ENCODE peak calls at places on chromosomes 1 and 21, in four cellular contexts. R is right atrium auricular region, F is BE2C, A is neural crest cell. X is an unnamed sample.

GRCh38 chr1:242017580-242018233 is 18.8 kb upstream of the MAP1LC3C start:
- DNase-seq in R (peak), F (peak), A (peak), X (peak)

GRCh38 chr1:110375490-110375889 is 15.3 kb downstream of the SLC16A4 start:
- DNase-seq in F (no peak), R (no peak), A (no peak), X (no peak)

GRCh38 chr1:58739851-58740466 is 40.1 kb upstream of the MYSM1 start:
- DNase-seq in R (no peak), F (peak), A (peak), X (no peak)

GRCh38 chr21:43719748-43720538 is 1.0 kb downstream of the PDXK start:
- DNase-seq in R (no peak), A (no peak), F (no peak), X (peak)

GRCh38 chr1:181676269-181676668 is 193.0 kb downstream of the CACNA1E start:
- DNase-seq in R (no peak), F (peak), A (peak), X (peak)

GRCh38 chr1:226568077-226568831 is 19.7 kb downstream of the STUM start:
- DNase-seq in F (peak), R (no peak), A (no peak), X (peak)

GRCh38 chr1:167563579-167564246 is 10.2 kb upstream of the CREG1 start:
- DNase-seq in A (no peak), R (peak), F (peak), X (no peak)

GRCh38 chr1:25684216-25684965 is 67.8 kb downstream of the MAN1C1 start:
- DNase-seq in R (no peak), A (no peak), F (no peak), X (no peak)

GRCh38 chr21:36647279-36648093 is 51.4 kb upstream of the SIM2 start:
- DNase-seq in R (no peak), A (no peak), F (no peak), X (no peak)

GRCh38 chr1:18294437-18295176 is 186.1 kb upstream of the KLHDC7A start:
- DNase-seq in R (no peak), F (no peak), A (no peak), X (no peak)

GRCh38 chr1:242005866-242006565 is 7.1 kb upstream of the MAP1LC3C start:
- DNase-seq in A (no peak), F (no peak), R (no peak), X (no peak)

GRCh38 chr1:168373869-168374268 is 93.2 kb downstream of the TBX19 start:
- DNase-seq in F (no peak), A (no peak), R (no peak), X (no peak)

GRCh38 chr1:192887426-192887825 is 78.6 kb downstream of the RGS2 start:
- DNase-seq in R (no peak), A (no peak), F (no peak), X (no peak)

GRCh38 chr1:67830226-67830625 is 3.0 kb downstream of the GNG12 start:
- DNase-seq in R (no peak), A (no peak), F (no peak), X (no peak)

GRCh38 chr1:64631346-64632052 is 113.4 kb upstream of the RAVER2 start:
- DNase-seq in A (no peak), F (no peak), R (no peak), X (no peak)

GRCh38 chr1:73811798-73812197 is 386.2 kb downstream of the LRRIQ3 start:
- DNase-seq in R (no peak), A (no peak), F (no peak), X (no peak)

DNA sequence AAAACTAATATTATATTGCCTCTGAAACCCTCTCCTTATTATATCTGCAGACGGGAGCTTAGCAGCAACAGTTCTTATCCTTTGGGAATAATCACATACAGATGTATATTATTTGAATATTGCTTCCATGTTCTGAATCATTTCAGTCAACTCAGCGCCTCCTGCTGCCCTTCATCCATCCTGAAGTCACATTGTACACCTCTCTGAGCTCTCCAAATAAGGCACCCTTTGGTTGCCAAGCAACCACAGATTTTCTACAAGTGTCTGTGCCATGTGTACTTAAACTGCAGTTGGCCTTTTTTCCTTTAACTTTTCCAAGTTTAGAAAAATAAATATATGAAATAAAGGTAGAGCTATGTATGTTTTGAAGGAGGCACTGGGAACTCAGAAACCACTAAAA is 384.2 kb downstream of the LRRIQ3 start:
- DNase-seq in A (no peak), F (no peak), R (no peak), X (no peak)
- TF ChIP-seq CTCF in A (no peak), F (no peak), R (no peak), X (no peak)

DNA sequence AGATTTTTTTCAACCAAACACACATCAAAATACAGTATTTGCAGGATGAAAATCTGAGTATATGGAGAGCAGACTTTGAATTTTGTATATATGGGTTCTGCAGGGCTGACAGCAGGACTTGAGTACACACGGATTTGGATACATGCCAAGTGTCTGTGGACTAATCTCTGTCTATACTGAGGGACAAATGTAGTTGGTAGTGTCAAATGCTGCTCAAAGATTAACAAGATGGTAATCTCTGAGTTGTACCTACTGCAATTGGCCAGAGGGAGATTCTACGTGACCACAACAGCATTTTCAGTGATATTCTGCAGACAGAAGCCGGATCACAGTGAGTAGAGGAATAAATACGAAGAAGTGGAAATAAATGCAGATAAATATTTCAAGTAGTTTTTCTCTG is 43.4 kb downstream of the SHCBP1L start:
- DNase-seq in R (no peak), A (no peak), F (peak), X (no peak)
- TF ChIP-seq CTCF in R (no peak), A (no peak), F (no peak), X (no peak)

GRCh38 chr21:38944903-38945302 is 139.2 kb downstream of the ETS2 start:
- DNase-seq in R (no peak), F (no peak), A (peak), X (no peak)
- TF ChIP-seq CTCF in R (no peak), F (no peak), A (no peak), X (no peak)

DNA sequence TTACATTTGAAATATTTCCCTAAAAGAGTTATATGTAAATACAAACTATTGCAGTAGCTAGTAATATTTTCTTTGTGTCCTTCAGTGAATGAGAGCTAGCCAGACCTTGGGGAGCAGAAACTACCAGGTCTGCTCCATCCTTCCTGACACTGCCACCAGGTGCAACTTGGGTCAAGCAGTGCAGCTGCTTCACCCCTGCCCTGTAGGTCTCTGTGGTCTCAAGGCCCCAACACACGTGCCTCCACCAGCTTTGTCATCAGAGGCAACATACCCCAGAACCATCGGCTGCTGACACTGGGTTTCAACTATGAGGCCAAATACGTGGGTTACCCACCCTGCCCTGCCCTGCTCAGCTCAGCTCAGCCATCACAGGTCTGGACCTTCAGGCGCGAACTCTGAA is 181.6 kb downstream of the FCRL5 start:
- DNase-seq in R (no peak), A (no peak), F (no peak), X (no peak)
- TF ChIP-seq CTCF in R (no peak), A (no peak), F (no peak), X (no peak)

GRCh38 chr1:184033136-184033469 is 4.4 kb downstream of the COLGALT2 start:
- DNase-seq in R (no peak), A (no peak), F (no peak), X (no peak)
- TF ChIP-seq CTCF in R (no peak), A (no peak), F (no peak), X (no peak)

GRCh38 chr1:95699274-95699953 is 465.4 kb downstream of the RWDD3 start:
- DNase-seq in F (no peak), A (no peak), R (no peak), X (no peak)
- TF ChIP-seq CTCF in F (no peak), A (no peak), R (no peak), X (no peak)

GRCh38 chr1:11697188-11697892 is 5.8 kb downstream of the DRAXIN start:
- DNase-seq in A (no peak), F (no peak), R (no peak), X (no peak)
- TF ChIP-seq CTCF in A (no peak), F (no peak), R (no peak), X (no peak)

DNA sequence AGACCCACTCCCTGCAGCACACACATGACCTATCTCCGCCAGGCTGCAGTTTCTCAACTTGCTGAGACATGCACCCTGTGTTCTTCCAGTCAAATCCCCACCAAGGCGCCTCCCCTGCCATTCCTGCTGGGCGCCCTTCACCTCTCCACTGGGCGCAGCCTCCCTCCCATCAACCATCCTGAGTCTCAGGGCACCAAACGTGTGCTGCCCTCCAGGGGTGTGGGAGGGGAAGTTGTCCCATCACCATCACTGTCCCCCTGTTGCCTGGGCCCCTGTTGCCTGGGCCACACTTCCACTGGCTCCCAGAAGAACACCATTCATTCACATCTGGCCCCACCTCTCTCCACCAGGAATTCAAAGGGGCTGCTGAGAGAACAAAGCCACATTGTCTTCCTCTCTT is 44.9 kb upstream of the EFHD2 start:
- DNase-seq in F (no peak), R (no peak), A (no peak), X (no peak)
- TF ChIP-seq CTCF in F (no peak), R (no peak), A (no peak), X (no peak)

GRCh38 chr21:14383596-14384210 is 757 bp upstream of the HSPA13 start:
- DNase-seq in A (no peak), F (no peak), R (no peak), X (no peak)
- TF ChIP-seq CTCF in A (no peak), F (no peak), R (no peak), X (no peak)

GRCh38 chr1:247431643-247432042 is 15.7 kb downstream of the NLRP3 start:
- DNase-seq in F (no peak), A (no peak), R (no peak), X (no peak)
- TF ChIP-seq CTCF in F (peak), A (no peak), R (no peak), X (no peak)

X was measured in glutamatergic neuron.